ENCODE peak calls at places on chromosomes 1 and 21, in six cellular contexts. P, D, O, J, G and N are unnamed samples.
A peak's percentile ranks its signal among the peaks of the same experiment; 100 is the strongest.

GRCh38 chr1:196651637-196652215 is at the start of gene CFH:
- DNase-seq in G (no peak), J (no peak), O (no peak), P (no peak), D (no peak), N (peak; percentile 20)

GRCh38 chr1:27724961-27725373 is 794 bp upstream of the FAM76A start:
- DNase-seq in P (no peak), O (peak; percentile 18), G (no peak), J (peak; percentile 80), D (peak; percentile 59), N (no peak)

GRCh38 chr1:118077331-118078055 is 107.5 kb downstream of the SPAG17 start:
- DNase-seq in G (no peak), P (no peak), O (no peak), J (peak; percentile 24), D (no peak), N (peak; percentile 30)

GRCh38 chr1:85151446-85151845 is 49.4 kb downstream of the SYDE2 start:
- DNase-seq in G (no peak), O (no peak), J (no peak), D (no peak), P (no peak), N (no peak)

GRCh38 chr1:234924450-234925355 is 203.9 kb downstream of the TOMM20 start:
- DNase-seq in O (no peak), G (no peak), D (no peak), P (no peak), J (no peak), N (no peak)

GRCh38 chr1:5877683-5878530 is 114.3 kb downstream of the NPHP4 start:
- DNase-seq in O (no peak), P (no peak), J (no peak), G (no peak), D (no peak), N (no peak)

GRCh38 chr1:247647864-247648263 is 31.7 kb downstream of the OR13G1 start:
- DNase-seq in P (no peak), O (no peak), D (no peak), G (no peak), J (no peak), N (peak; percentile 81)

GRCh38 chr1:38990401-38990745 is 703 bp upstream of the AKIRIN1 start:
- DNase-seq in J (no peak), P (no peak), O (no peak), G (no peak), D (no peak), N (no peak)

GRCh38 chr1:8510041-8510823 is 192.3 kb downstream of the SLC45A1 start:
- DNase-seq in D (no peak), O (no peak), J (no peak), G (peak; percentile 12), P (peak; percentile 28), N (no peak)

GRCh38 chr1:162285149-162285561 is 91.5 kb downstream of the SPATA46 start:
- DNase-seq in D (no peak), G (no peak), O (peak; percentile 28), P (no peak), J (peak; percentile 88), N (peak; percentile 93)

GRCh38 chr1:150410582-150411101 is 46.7 kb downstream of the RPRD2 start:
- DNase-seq in O (no peak), J (no peak), G (no peak), D (no peak), P (no peak), N (no peak)

GRCh38 chr1:12287869-12288268 is 58.0 kb downstream of the VPS13D start:
- DNase-seq in G (no peak), O (no peak), D (no peak), P (no peak), J (no peak), N (no peak)

GRCh38 chr1:212479188-212479587 is 46.5 kb downstream of the NENF start:
- DNase-seq in P (no peak), G (no peak), J (no peak), O (no peak), D (no peak), N (no peak)

GRCh38 chr1:25989440-25989839 is 8.4 kb downstream of the PAFAH2 start:
- DNase-seq in O (no peak), P (no peak), D (no peak), J (no peak), G (no peak), N (no peak)

GRCh38 chr1:37036667-37037053 is 2.3 kb upstream of the GRIK3 start:
- DNase-seq in P (no peak), D (no peak), J (no peak), O (no peak), G (no peak), N (no peak)

GRCh38 chr1:92951141-92951582 is 10.1 kb downstream of the DIPK1A start:
- DNase-seq in P (no peak), J (no peak), O (no peak), G (no peak), D (peak; percentile 4), N (peak; percentile 66)

GRCh38 chr1:227949341-227949921 is 1.7 kb upstream of the WNT9A start:
- DNase-seq in D (no peak), G (no peak), O (no peak), J (no peak), P (no peak), N (no peak)

GRCh38 chr1:32393832-32394140 is 455 bp downstream of the BSDC1 start:
- DNase-seq in G (no peak), P (peak; percentile 45), O (no peak), D (no peak), J (peak; percentile 22), N (peak; percentile 56)

GRCh38 chr1:45348966-45349677 is 8.9 kb upstream of the MUTYH start:
- DNase-seq in P (no peak), J (no peak), O (no peak), G (no peak), D (no peak), N (peak; percentile 83)

GRCh38 chr1:93816970-93817738 is 61.9 kb downstream of the DNTTIP2 start:
- DNase-seq in D (no peak), P (no peak), J (no peak), G (no peak), O (no peak), N (no peak)

GRCh38 chr21:35438643-35439404 is 389.7 kb upstream of the RUNX1 start:
- DNase-seq in J (no peak), O (no peak), P (peak; percentile 6), D (no peak), G (no peak), N (peak; percentile 63)

GRCh38 chr1:200129480-200129879 is 102.0 kb downstream of the NR5A2 start:
- DNase-seq in O (no peak), D (no peak), J (no peak), P (peak; percentile 33), G (no peak), N (no peak)

GRCh38 chr1:106756752-106757151 is 299.7 kb upstream of the PRMT6 start:
- DNase-seq in D (no peak), J (no peak), G (no peak), O (no peak), P (no peak), N (no peak)

GRCh38 chr1:183804916-183805734 is at the start of gene RGL1:
- DNase-seq in D (no peak), O (peak; percentile 76), J (peak; percentile 44), G (no peak), P (peak; percentile 36), N (peak; percentile 87)

GRCh38 chr1:171509191-171509590 is 23.9 kb downstream of the PRRC2C start:
- DNase-seq in D (no peak), J (no peak), P (no peak), O (no peak), G (no peak), N (no peak)

GRCh38 chr1:2480986-2481364 is 4.9 kb downstream of the PLCH2 start:
- DNase-seq in O (no peak), D (no peak), J (no peak), G (no peak), P (no peak), N (peak; percentile 84)

GRCh38 chr21:17467829-17468228 is 45.0 kb upstream of the CXADR start:
- DNase-seq in G (no peak), P (no peak), D (no peak), O (no peak), J (no peak), N (no peak)

GRCh38 chr1:70992521-70992920 is 55.1 kb downstream of the PTGER3 start:
- DNase-seq in O (no peak), D (no peak), J (no peak), G (no peak), P (no peak), N (no peak)

GRCh38 chr1:224539971-224540370 is 76.1 kb upstream of the CNIH3 start:
- DNase-seq in P (no peak), D (no peak), G (no peak), J (no peak), O (no peak), N (peak; percentile 5)

GRCh38 chr1:43271186-43272118 is 1.7 kb downstream of the TMEM125 start:
- DNase-seq in D (no peak), G (no peak), P (no peak), O (no peak), J (no peak), N (no peak)

GRCh38 chr1:21271550-21271949 is 18.7 kb downstream of the ECE1 start:
- DNase-seq in J (no peak), D (no peak), G (no peak), P (no peak), O (no peak), N (no peak)

GRCh38 chr21:45309069-45309521 is 21.4 kb upstream of the POFUT2 start:
- DNase-seq in P (peak; percentile 59), D (peak; percentile 37), O (peak; percentile 77), G (no peak), J (no peak), N (peak; percentile 74)

GRCh38 chr1:97680894-97681293 is 239.9 kb downstream of the DPYD start:
- DNase-seq in D (no peak), J (no peak), G (no peak), P (no peak), O (no peak), N (no peak)

GRCh38 chr1:54415986-54416385 is 9.8 kb upstream of the SSBP3 start:
- DNase-seq in G (no peak), J (no peak), O (no peak), P (no peak), D (no peak), N (no peak)

GRCh38 chr1:217315346-217315745 is 315.5 kb downstream of the GPATCH2 start:
- DNase-seq in G (no peak), D (no peak), O (no peak), J (no peak), P (no peak), N (no peak)

GRCh38 chr21:46003575-46004007 is 22.0 kb downstream of the COL6A1 start:
- DNase-seq in G (no peak), J (no peak), P (no peak), O (no peak), D (no peak), N (no peak)